ENCODE peak calls at places on chromosomes 4 and X, in six cellular contexts. B is heart right ventricle; W is T-helper 9 cell; C is activated T-helper 1 cell treated with anti-CD3 and anti-CD28 coated beads, Interleukin-2, amount 50 U/mL, for 16 hours; F is frontal cortex; G is GF-D8. H is an unnamed sample.

GRCh38 chr4:160562661-160563060 is 1459.8 kb downstream of the RAPGEF2 start:
- DNase-seq in B (no peak), W (no peak), C (no peak), F (no peak), G (no peak), H (no peak)

GRCh38 chr4:74716436-74716765 is 77.9 kb downstream of the BTC start:
- DNase-seq in B (no peak), W (no peak), C (no peak), F (no peak), G (no peak), H (no peak)

GRCh38 chr4:135732448-135732847 is 1530.9 kb upstream of the PABPC4L start:
- DNase-seq in B (no peak), W (no peak), C (no peak), F (no peak), G (no peak), H (no peak)

GRCh38 chrX:19761554-19762295 is 125.7 kb downstream of the SH3KBP1 start:
- DNase-seq in B (no peak), W (no peak), C (no peak), F (no peak), G (no peak), H (no peak)

GRCh38 chr4:13912436-13912835 is 284.9 kb upstream of the BOD1L1 start:
- DNase-seq in B (no peak), W (no peak), C (no peak), F (no peak), G (no peak), H (no peak)

GRCh38 chr4:108849611-108850406 is 87.0 kb upstream of the ETNPPL start:
- DNase-seq in B (no peak), W (no peak), C (no peak), F (no peak), G (no peak), H (peak; percentile 51)

GRCh38 chr4:47251363-47252135 is 212.0 kb downstream of the COMMD8 start:
- DNase-seq in B (no peak), W (no peak), C (no peak), F (no peak), G (no peak), H (no peak)

GRCh38 chr4:166252487-166253402 is 379.7 kb downstream of the TLL1 start:
- DNase-seq in B (no peak), W (no peak), C (no peak), F (no peak), G (no peak), H (no peak)

GRCh38 chr4:73850261-73850970 is 2.7 kb upstream of the PF4V1 start:
- DNase-seq in B (no peak), W (no peak), C (no peak), F (no peak), G (no peak), H (no peak)

GRCh38 chr4:24073948-24074347 is 184.1 kb upstream of the PPARGC1A start:
- DNase-seq in B (no peak), W (no peak), C (no peak), F (no peak), G (no peak), H (no peak)

GRCh38 chrX:115324194-115324593 is 34.7 kb downstream of the LUZP4 start:
- DNase-seq in B (peak; percentile 40), W (no peak), C (no peak), F (no peak), G (no peak), H (no peak)

GRCh38 chr4:48021086-48021485 is 4.5 kb downstream of the NIPAL1 start:
- DNase-seq in B (no peak), W (no peak), C (no peak), F (no peak), G (no peak), H (no peak)

GRCh38 chrX:133648594-133648993 is 233.3 kb upstream of the GPC4 start:
- DNase-seq in B (no peak), W (no peak), C (no peak), F (no peak), G (no peak), H (no peak)

GRCh38 chr4:88792268-88792781 is 94.7 kb upstream of the NAP1L5 start:
- DNase-seq in B (no peak), W (no peak), C (no peak), F (no peak), G (peak; percentile 5), H (peak; percentile 58)

GRCh38 chr4:26484032-26484515 is 6.2 kb downstream of the CCKAR start:
- DNase-seq in B (no peak), W (no peak), C (no peak), F (no peak), G (no peak), H (peak; percentile 21)

GRCh38 chrX:56550667-56551066 is 12.8 kb upstream of the UBQLN2 start:
- DNase-seq in B (no peak), W (no peak), C (no peak), F (no peak), G (no peak), H (no peak)

GRCh38 chrX:2610246-2611170 is 80.6 kb upstream of the CD99 start:
- DNase-seq in B (no peak), W (no peak), C (no peak), F (no peak), G (no peak), H (peak; percentile 16)

GRCh38 chr4:26235500-26235899 is 85.3 kb upstream of the RBPJ start:
- DNase-seq in B (peak; percentile 48), W (no peak), C (no peak), F (no peak), G (no peak), H (peak; percentile 73)

GRCh38 chrX:54413753-54414152 is 26.5 kb upstream of the TSR2 start:
- DNase-seq in B (no peak), W (no peak), C (no peak), F (no peak), G (peak; percentile 49), H (no peak)

GRCh38 chrX:47523297-47523696 is 37.7 kb upstream of the ARAF start:
- DNase-seq in B (peak; percentile 87), W (peak; percentile 77), C (peak; percentile 64), F (peak; percentile 80), G (peak; percentile 0), H (peak; percentile 76)

GRCh38 chr4:185896832-185897475 is 85.0 kb upstream of the SORBS2 start:
- DNase-seq in B (no peak), W (no peak), C (no peak), F (no peak), G (no peak), H (no peak)

GRCh38 chr4:163558539-163559044 is 64.1 kb downstream of the TMA16 start:
- DNase-seq in B (no peak), W (no peak), C (no peak), F (no peak), G (no peak), H (no peak)

GRCh38 chr4:105191621-105192210 is 45.0 kb downstream of the TET2 start:
- DNase-seq in B (no peak), W (no peak), C (no peak), F (no peak), G (peak; percentile 46), H (no peak)

H was measured in AG08395.